ENCODE peak calls at places on chromosome 6, in eight cellular contexts. Y is fibroblast of pulmonary artery, T is fibroblast of mammary gland, X is pancreas, E is brain microvascular endothelial cell, Q is HL-60, M is adrenal gland, U is GM12865. G is an unnamed sample.
A peak's percentile ranks its signal among the peaks of the same experiment; 100 is the strongest.

GRCh38 chr6:37575221-37575620 is 75.5 kb upstream of the CCDC167 start:
- DNase-seq in T (no peak), E (no peak), Q (no peak), U (no peak), Y (no peak), M (no peak), X (no peak), G (no peak)

GRCh38 chr6:41571066-41571780 is 25.0 kb downstream of the FOXP4 start:
- DNase-seq in E (no peak), Q (no peak), M (no peak), T (peak; percentile 26), X (no peak), Y (no peak), U (no peak), G (no peak)

GRCh38 chr6:148258868-148259267 is 83.8 kb upstream of the SASH1 start:
- DNase-seq in T (no peak), M (no peak), U (no peak), Q (no peak), E (no peak), X (no peak), Y (no peak), G (no peak)

GRCh38 chr6:139577991-139578604 is 203.7 kb upstream of the CITED2 start:
- DNase-seq in E (peak; percentile 86), Y (peak; percentile 82), M (no peak), X (no peak), T (peak; percentile 93), Q (no peak), U (no peak), G (peak; percentile 59)

GRCh38 chr6:2939315-2940009 is 31.9 kb downstream of the SERPINB6 start:
- DNase-seq in E (no peak), Q (no peak), Y (no peak), X (no peak), T (no peak), M (no peak), U (no peak), G (no peak)

GRCh38 chr6:36913082-36913481 is 27.3 kb downstream of the C6orf89 start:
- DNase-seq in T (no peak), Q (no peak), U (no peak), Y (no peak), E (no peak), M (no peak), X (no peak), G (no peak)

GRCh38 chr6:13715444-13715883 is 3.8 kb upstream of the RANBP9 start:
- DNase-seq in T (peak; percentile 56), M (no peak), E (no peak), Y (peak; percentile 26), Q (peak; percentile 93), U (peak; percentile 81), X (no peak), G (peak; percentile 85)

GRCh38 chr6:129114992-129115391 is 232.1 kb downstream of the LAMA2 start:
- DNase-seq in Y (peak; percentile 73), Q (no peak), E (no peak), M (no peak), X (no peak), U (no peak), T (no peak), G (peak; percentile 3)

GRCh38 chr6:32954983-32955802 is 2.3 kb upstream of the HLA-DMA start:
- DNase-seq in Q (no peak), X (no peak), U (peak; percentile 70), Y (peak; percentile 30), E (no peak), M (peak; percentile 11), T (peak; percentile 28), G (peak; percentile 43)

GRCh38 chr6:71457883-71458282 is 169.3 kb downstream of the OGFRL1 start:
- DNase-seq in Q (no peak), X (no peak), T (no peak), Y (no peak), E (no peak), M (no peak), U (peak; percentile 17), G (no peak)

GRCh38 chr6:108492131-108492766 is 68.5 kb upstream of the FOXO3 start:
- DNase-seq in Y (peak; percentile 76), M (peak; percentile 20), E (peak; percentile 33), T (peak; percentile 69), Q (no peak), U (peak; percentile 40), X (no peak), G (peak; percentile 59)

GRCh38 chr6:10272591-10272990 is 142.3 kb downstream of the TFAP2A start:
- DNase-seq in T (no peak), X (no peak), Q (no peak), U (no peak), Y (no peak), M (no peak), E (no peak), G (no peak)

GRCh38 chr6:42118162-42119001 is 24.0 kb downstream of the C6orf132 start:
- DNase-seq in Y (no peak), T (no peak), Q (no peak), M (no peak), U (no peak), X (peak; percentile 85), E (no peak), G (peak; percentile 89)

GRCh38 chr6:156685823-156686428 is 91.3 kb upstream of the ARID1B start:
- DNase-seq in U (no peak), M (no peak), T (no peak), Y (no peak), Q (no peak), X (no peak), E (no peak), G (no peak)

GRCh38 chr6:125751334-125751916 is 2.0 kb downstream of the HEY2 start:
- DNase-seq in Y (no peak), Q (no peak), U (no peak), X (no peak), M (no peak), T (no peak), E (no peak), G (no peak)

GRCh38 chr6:125750692-125751333 is 1.4 kb downstream of the HEY2 start:
- DNase-seq in Q (no peak), E (no peak), X (no peak), M (no peak), T (no peak), U (no peak), Y (no peak), G (no peak)

GRCh38 chr6:125753937-125754259 is 4.5 kb downstream of the HEY2 start:
- DNase-seq in X (no peak), U (no peak), M (no peak), Q (no peak), E (no peak), Y (no peak), T (no peak), G (no peak)

GRCh38 chr6:125752773-125753172 is 3.3 kb downstream of the HEY2 start:
- DNase-seq in T (no peak), M (no peak), Q (no peak), U (no peak), E (no peak), X (no peak), Y (no peak), G (no peak)

DNA sequence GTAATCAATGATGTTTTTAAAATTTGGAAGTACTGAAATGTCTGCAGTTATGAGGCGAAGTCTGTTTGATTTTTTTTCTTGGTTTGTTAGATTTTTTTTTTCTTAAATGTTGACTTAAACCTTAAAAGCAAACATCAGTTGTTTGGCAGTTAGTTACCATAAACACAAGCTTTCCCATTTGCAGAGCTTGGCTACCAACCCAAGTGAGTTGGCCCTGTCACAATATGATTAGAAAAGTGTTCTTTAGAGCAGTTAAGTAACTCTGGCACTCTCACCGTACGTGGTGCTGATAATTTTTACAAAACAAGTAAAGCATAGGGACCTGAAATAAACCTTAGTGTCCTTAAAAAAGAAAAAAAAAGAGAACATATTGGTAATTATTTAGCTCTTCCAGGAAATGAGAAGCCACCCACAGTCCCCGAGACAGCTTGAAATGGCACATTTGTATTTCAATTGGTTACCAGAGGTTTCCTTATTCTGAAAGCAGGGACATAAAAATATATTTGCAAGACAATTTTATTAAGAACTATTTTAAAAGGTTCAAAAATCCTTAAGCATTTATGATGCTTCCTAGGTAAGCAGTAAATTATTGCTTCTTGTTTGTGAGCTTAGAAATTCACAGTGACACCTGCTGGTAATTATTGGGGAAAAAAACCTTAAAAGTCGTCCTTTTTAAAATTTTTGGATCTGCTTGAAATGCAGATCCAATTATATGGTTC is 3.9 kb downstream of the HEY2 start:
- DNase-seq in X (peak; percentile 31), M (no peak), Q (no peak), E (no peak), T (peak; percentile 49), Y (peak; percentile 67), U (peak; percentile 50), G (peak; percentile 29)
- TF ChIP-seq CTCF in X (no peak), M (peak; percentile 35), Q (no peak), E (peak; percentile 13), T (peak; percentile 37), Y (peak; percentile 45), U (peak; percentile 26), G (peak; percentile 33)

DNA sequence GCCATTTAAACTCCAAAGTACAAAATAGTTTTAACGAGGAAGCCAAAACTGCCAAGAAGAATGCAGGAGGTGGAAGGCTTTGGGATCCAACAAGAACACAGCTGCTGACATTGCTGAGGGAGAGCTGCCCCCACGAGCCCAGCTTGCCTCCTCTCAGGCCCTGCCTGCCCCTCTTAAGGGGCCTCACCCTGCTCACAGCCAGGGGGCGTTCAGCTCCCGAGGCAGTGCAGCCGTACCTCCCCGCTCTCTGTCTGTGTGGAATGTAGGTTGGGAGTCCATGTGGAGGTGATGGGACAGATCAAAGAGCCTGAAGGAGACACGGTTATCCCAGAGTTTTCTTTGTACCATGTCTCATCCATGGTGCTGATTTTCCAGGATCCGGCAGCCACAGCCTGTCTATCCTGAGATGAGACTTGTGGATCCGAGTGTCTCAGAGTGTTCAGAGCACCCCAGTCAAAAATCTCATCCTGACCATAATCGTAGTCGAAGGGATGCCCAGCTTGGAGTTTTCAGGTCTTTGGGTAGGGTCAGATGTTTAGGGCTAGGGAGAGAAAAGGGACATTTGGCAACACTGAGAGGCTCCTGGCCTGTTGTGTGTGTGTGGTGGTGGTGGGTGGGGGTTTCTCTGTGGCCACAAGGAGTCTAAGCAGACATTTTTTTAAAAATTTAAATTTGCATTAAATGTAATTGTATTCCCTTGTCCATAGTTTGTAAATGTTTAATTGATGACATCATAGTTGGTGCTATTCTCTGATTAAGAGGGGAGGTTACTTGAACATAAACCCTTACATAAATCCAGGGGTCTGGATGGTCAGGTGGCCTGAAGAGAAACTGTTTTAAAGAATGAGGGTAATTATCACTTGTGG is 111.4 kb upstream of the CLDN20 start:
- DNase-seq in Q (no peak), X (no peak), M (no peak), T (no peak), E (no peak), U (no peak), Y (no peak), G (no peak)
- TF ChIP-seq CTCF in Q (no peak), X (no peak), M (no peak), T (peak; percentile 11), E (peak; percentile 48), U (peak; percentile 14), Y (peak; percentile 28), G (no peak)

GRCh38 chr6:84284428-84285033 is 57.1 kb upstream of the CEP162 start:
- DNase-seq in X (no peak), E (peak; percentile 24), M (no peak), T (peak; percentile 19), Q (no peak), U (peak; percentile 24), Y (peak; percentile 41), G (peak; percentile 11)
- TF ChIP-seq CTCF in X (no peak), E (peak; percentile 62), M (no peak), T (peak; percentile 45), Q (no peak), U (peak; percentile 53), Y (peak; percentile 52), G (peak; percentile 10)

DNA sequence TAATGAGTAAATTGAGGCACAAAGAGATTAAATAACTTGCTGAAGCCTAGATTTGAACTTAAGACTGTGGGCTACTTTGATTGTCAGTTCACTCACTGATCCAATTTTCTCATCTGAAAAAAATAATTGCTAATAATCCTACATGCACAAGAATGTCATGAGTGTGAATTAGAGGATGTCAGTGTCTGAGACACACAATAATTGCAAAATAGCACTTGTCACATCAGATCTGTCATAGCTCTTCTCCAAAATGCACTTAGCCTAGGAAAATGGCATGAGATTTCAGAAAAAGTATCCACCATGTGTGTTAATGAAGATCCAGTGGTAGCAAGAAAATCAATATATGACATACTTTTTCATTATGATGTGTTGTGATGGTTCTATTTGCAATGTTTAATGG is 786.3 kb downstream of the C6orf118 start:
- DNase-seq in M (no peak), E (no peak), T (no peak), X (no peak), U (no peak), Q (no peak), Y (no peak), G (no peak)
- TF ChIP-seq CTCF in M (no peak), E (no peak), T (no peak), X (no peak), U (no peak), Q (no peak), Y (no peak), G (no peak)